ENCODE peak calls at places on chromosomes 4 and X, in nine cellular contexts. X is IMR-90, C is kidney, J is adipocyte, O is mesenchymal stem cell, Z is endodermal cell, N is neural progenitor cell, Q is PC-3, L is neuronal stem cell. G is an unnamed sample.

GRCh38 chr4:122450847-122451246 is 5.7 kb downstream of the IL2 start:
- DNase-seq in X (peak), C (no peak), J (peak), O (peak), Z (peak), N (peak), Q (peak), L (peak), G (no peak)

GRCh38 chr4:526971-527460 is 28.0 kb downstream of the PIGG start:
- DNase-seq in X (no peak), C (no peak), J (no peak), O (no peak), Z (no peak), N (no peak), Q (no peak), L (no peak), G (no peak)

GRCh38 chr4:117001077-117001476 is 84.3 kb downstream of the TRAM1L1 start:
- DNase-seq in X (no peak), C (no peak), J (no peak), O (no peak), Z (no peak), N (peak), Q (no peak), L (peak), G (no peak)

GRCh38 chrX:152893631-152894610 is 3.9 kb upstream of the ZNF185 start:
- DNase-seq in X (no peak), C (peak), J (no peak), O (no peak), Z (peak), N (no peak), Q (peak), L (no peak), G (no peak)

GRCh38 chrX:136268051-136269048 is 17.1 kb upstream of the MAP7D3 start:
- DNase-seq in X (peak), C (no peak), J (peak), O (peak), Z (peak), N (peak), Q (peak), L (no peak), G (peak)

GRCh38 chrX:78658851-78659744 is at the start of gene RTL3:
- DNase-seq in X (peak), C (no peak), J (peak), O (peak), Z (no peak), N (no peak), Q (peak), L (no peak), G (peak)

GRCh38 chrX:130111220-130111934 is 1.1 kb upstream of the ELF4 start:
- DNase-seq in X (no peak), C (peak), J (no peak), O (peak), Z (no peak), N (no peak), Q (no peak), L (no peak), G (no peak)

GRCh38 chrX:53486285-53486684 is 52.1 kb upstream of the HSD17B10 start:
- DNase-seq in X (no peak), C (no peak), J (no peak), O (no peak), Z (no peak), N (no peak), Q (no peak), L (no peak), G (no peak)

GRCh38 chrX:31147175-31147574 is 75.3 kb upstream of the FTHL17 start:
- DNase-seq in X (no peak), C (peak), J (no peak), O (no peak), Z (no peak), N (peak), Q (no peak), L (no peak), G (no peak)

GRCh38 chr4:6179362-6179761 is 21.0 kb downstream of the JAKMIP1 start:
- DNase-seq in X (no peak), C (no peak), J (no peak), O (no peak), Z (no peak), N (no peak), Q (no peak), L (no peak), G (no peak)

GRCh38 chr4:68985442-68985841 is 33.8 kb upstream of the UGT2A3 start:
- DNase-seq in X (no peak), C (no peak), J (no peak), O (no peak), Z (no peak), N (no peak), Q (no peak), L (no peak), G (no peak)

GRCh38 chrX:136823175-136823574 is 42.4 kb upstream of the ARHGEF6 start:
- DNase-seq in X (peak), C (no peak), J (no peak), O (no peak), Z (no peak), N (no peak), Q (peak), L (no peak), G (peak)

GRCh38 chrX:139967300-139967699 is 2.0 kb upstream of the CXorf66 start:
- DNase-seq in X (no peak), C (no peak), J (peak), O (no peak), Z (peak), N (peak), Q (peak), L (no peak), G (peak)

GRCh38 chr4:73593631-73594241 is 26.5 kb downstream of the RASSF6 start:
- DNase-seq in X (peak), C (no peak), J (peak), O (peak), Z (no peak), N (peak), Q (peak), L (no peak), G (no peak)

GRCh38 chr4:54840992-54841768 is 183.4 kb downstream of the KIT start:
- DNase-seq in X (peak), C (no peak), J (peak), O (peak), Z (no peak), N (peak), Q (peak), L (no peak), G (no peak)

GRCh38 chr4:160375746-160376452 is 1273.0 kb downstream of the RAPGEF2 start:
- DNase-seq in X (no peak), C (no peak), J (no peak), O (peak), Z (no peak), N (no peak), Q (peak), L (no peak), G (no peak)

GRCh38 chr4:81421346-81422218 is 50.1 kb downstream of the RASGEF1B start:
- DNase-seq in X (peak), C (no peak), J (no peak), O (no peak), Z (peak), N (peak), Q (peak), L (no peak), G (peak)

GRCh38 chr4:110152386-110152785 is 46.0 kb downstream of the ELOVL6 start:
- DNase-seq in X (no peak), C (no peak), J (no peak), O (no peak), Z (no peak), N (no peak), Q (no peak), L (no peak), G (no peak)

GRCh38 chr4:98929341-98930267 is 671 bp upstream of the EIF4E start:
- DNase-seq in X (peak), C (peak), J (peak), O (peak), Z (no peak), N (no peak), Q (peak), L (no peak), G (peak)

GRCh38 chr4:150771374-150771773 is 189.4 kb downstream of the MAB21L2 start:
- DNase-seq in X (no peak), C (no peak), J (no peak), O (no peak), Z (no peak), N (no peak), Q (no peak), L (no peak), G (no peak)

GRCh38 chrX:46311581-46312120 is 233.6 kb downstream of the ZNF674 start:
- DNase-seq in X (no peak), C (no peak), J (peak), O (no peak), Z (no peak), N (no peak), Q (no peak), L (no peak), G (peak)

GRCh38 chr4:25441519-25442117 is 64.6 kb downstream of the ANAPC4 start:
- DNase-seq in X (peak), C (no peak), J (peak), O (peak), Z (peak), N (peak), Q (peak), L (peak), G (peak)

GRCh38 chr4:149465941-149466340 is 349.7 kb downstream of the IQCM start:
- DNase-seq in X (peak), C (no peak), J (no peak), O (no peak), Z (no peak), N (no peak), Q (peak), L (no peak), G (peak)

GRCh38 chr4:139858436-139859225 is 193.0 kb downstream of the MGST2 start:
- DNase-seq in X (no peak), C (no peak), J (no peak), O (no peak), Z (no peak), N (no peak), Q (no peak), L (no peak), G (no peak)

GRCh38 chr4:155787113-155787710 is 28.4 kb downstream of the GUCY1B1 start:
- DNase-seq in X (peak), C (no peak), J (peak), O (peak), Z (peak), N (peak), Q (peak), L (peak), G (peak)

GRCh38 chrX:15384304-15384703 is at the start of gene VEGFD:
- DNase-seq in X (peak), C (no peak), J (peak), O (no peak), Z (no peak), N (no peak), Q (no peak), L (no peak), G (peak)

GRCh38 chrX:147494365-147494764 is 417.4 kb upstream of the FMR1 start:
- DNase-seq in X (no peak), C (no peak), J (no peak), O (no peak), Z (no peak), N (no peak), Q (no peak), L (no peak), G (no peak)

DNA sequence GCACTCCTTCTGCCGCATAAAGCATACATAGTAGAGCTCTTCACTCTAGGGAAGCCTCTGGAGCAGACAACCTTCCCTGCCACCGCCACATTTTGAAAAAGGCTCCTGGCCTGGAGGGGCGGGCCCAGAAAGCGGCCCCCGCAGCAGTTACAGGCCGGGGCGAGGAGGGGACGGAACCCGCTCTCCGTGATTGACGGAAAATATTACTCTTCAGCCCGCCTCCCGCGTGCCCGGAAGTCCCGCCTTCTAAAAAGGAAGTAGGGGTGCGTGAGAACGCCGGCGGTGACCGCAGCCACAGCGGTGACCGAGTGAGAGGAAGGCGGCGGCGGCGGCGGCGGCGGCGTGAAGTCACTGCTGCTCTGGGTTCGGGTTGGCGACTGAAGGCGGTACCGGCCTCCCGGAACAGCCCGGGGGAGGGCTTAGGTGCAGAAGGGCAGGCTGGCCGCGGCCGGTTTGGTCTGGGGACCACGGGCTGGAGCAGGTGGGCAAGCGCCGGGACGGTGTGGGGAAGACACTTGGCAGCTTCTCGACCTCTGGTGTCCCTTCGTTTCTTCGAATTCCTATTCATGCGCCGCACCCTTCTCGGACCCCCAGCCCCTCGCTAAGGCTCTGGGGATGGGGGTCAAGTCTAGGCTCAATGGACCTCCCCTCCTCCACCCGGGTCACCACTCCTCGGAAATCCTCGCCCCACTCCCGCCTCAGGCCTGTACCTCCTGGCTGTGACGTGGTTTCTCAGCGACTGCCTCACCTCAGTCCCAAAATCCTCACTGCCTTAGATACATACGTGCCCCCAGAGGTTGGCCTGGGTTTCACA is at the start of gene HCCS:
- DNase-seq in X (peak), C (peak), J (peak), O (peak), Z (peak), N (peak), Q (peak), L (peak), G (peak)
- H3K4me3 ChIP-seq in X (peak), C (peak), J (peak), O (peak), Z (peak), N (peak), Q (peak), L (peak), G (peak)

GRCh38 chr4:13548984-13549546 is 4.8 kb upstream of the NKX3-2 start:
- DNase-seq in X (peak), C (peak), J (peak), O (peak), Z (peak), N (peak), Q (peak), L (peak), G (peak)
- H3K9ac ChIP-seq in X (peak), C (no peak), J (peak), O (peak), Z (no peak), N (no peak), Q (no peak), L (no peak), G (no peak)

GRCh38 chr4:128349921-128350320 is 62.3 kb upstream of the PGRMC2 start:
- DNase-seq in X (peak), C (no peak), J (peak), O (peak), Z (no peak), N (no peak), Q (peak), L (no peak), G (peak)

GRCh38 chr4:128347930-128348660 is 60.5 kb upstream of the PGRMC2 start:
- DNase-seq in X (peak), C (no peak), J (peak), O (peak), Z (no peak), N (no peak), Q (peak), L (no peak), G (peak)

GRCh38 chr4:128345650-128346049 is 58.0 kb upstream of the PGRMC2 start:
- DNase-seq in X (no peak), C (no peak), J (no peak), O (no peak), Z (no peak), N (no peak), Q (no peak), L (no peak), G (no peak)

GRCh38 chr4:128346054-128346716 is 58.6 kb upstream of the PGRMC2 start:
- DNase-seq in X (no peak), C (no peak), J (no peak), O (no peak), Z (no peak), N (no peak), Q (no peak), L (no peak), G (no peak)

DNA sequence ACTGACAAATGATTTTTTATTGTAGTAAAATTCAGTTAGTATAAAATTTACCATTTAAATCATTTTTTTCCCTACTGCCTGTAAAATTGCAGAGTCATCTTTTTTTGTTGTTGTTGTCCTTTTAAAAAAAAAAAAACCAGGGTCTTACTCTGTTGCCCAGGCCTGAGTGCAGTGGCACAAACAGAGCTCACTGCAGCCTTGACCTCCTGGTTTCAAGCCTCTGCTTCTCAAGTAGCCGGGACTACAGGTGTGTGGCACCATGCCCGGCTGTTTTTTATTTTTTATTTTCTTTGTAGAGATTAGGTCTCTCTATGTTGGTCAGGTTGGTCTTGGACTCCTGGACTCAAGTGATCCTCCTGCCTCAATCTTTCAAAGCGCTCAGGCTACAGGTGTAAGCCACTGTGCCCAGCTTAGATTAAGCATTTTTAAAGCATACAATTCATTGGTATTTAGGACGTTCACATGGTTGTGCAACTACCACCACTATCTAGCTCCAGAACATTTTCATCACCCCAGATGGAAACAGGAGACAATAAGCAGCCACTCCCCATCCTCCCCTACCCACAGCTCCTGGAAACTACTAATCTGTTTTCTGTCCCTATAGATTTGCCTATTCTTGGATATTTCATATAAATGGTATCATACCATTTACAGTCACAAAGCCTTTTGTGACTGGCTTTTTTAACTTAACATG is 59.7 kb upstream of the PGRMC2 start:
- DNase-seq in X (peak), C (no peak), J (peak), O (peak), Z (no peak), N (no peak), Q (no peak), L (no peak), G (peak)
- H3K4me3 ChIP-seq in X (no peak), C (no peak), J (no peak), O (no peak), Z (no peak), N (no peak), Q (no peak), L (no peak), G (no peak)

DNA sequence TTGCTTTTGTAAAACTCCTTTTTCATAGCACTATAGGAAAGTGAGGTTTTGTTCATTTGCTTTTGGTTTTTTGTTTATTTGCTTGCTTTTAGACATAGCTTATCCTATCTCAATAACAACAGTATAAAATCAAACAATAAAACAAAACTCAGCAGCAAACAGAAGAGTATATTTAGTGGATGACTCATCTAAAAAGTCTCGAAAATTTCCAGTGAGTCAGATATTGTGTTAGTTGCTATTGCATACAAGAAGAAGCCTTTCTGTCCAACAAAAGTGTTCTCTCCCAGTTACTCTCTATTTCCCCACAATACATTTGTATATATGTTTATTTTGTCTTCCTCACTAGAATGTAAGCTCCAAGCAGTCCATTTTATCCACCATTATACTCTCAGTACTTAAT is 36.0 kb upstream of the NPNT start:
- DNase-seq in X (peak), C (no peak), J (peak), O (peak), Z (no peak), N (no peak), Q (peak), L (no peak), G (peak)
- H3K9ac ChIP-seq in X (no peak), C (no peak), J (no peak), O (peak), Z (no peak), N (no peak), Q (peak), L (no peak), G (no peak)

DNA sequence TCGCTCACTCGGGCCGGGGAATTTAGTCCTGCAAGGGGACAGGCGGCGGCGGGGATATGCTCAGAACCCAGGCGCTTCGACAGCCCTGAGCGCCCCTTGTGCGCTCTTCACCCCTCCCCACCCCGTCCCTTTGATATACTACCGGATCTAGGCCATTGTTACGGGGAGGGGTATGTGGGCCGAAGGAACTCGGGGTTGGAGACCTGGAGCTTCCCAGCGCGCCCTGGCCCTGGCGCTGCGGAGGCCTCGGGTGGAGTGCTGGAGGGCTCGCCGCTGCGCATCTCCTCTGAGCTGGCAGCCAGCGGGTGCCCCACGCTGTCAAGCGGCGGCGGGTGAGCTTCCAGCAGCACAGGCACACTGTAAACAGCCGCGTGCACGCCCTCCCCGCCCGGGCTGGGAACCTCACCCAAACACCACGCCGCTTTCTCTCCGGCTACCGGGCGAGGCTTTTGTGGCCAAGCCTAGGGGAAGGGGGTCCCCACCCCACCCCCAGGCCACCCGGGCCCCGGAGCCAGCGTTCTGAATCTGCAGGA is 54.5 kb upstream of the BCOR start:
- DNase-seq in X (no peak), C (peak), J (no peak), O (peak), Z (peak), N (peak), Q (peak), L (no peak), G (no peak)
- H3K4me3 ChIP-seq in X (no peak), C (peak), J (peak), O (peak), Z (peak), N (peak), Q (peak), L (peak), G (peak)

GRCh38 chr4:156945532-156945931 is 26.1 kb downstream of the PDGFC start:
- DNase-seq in X (no peak), C (no peak), J (peak), O (peak), Z (no peak), N (no peak), Q (peak), L (no peak), G (no peak)

GRCh38 chr4:156949373-156949814 is 22.2 kb downstream of the PDGFC start:
- DNase-seq in X (peak), C (no peak), J (peak), O (peak), Z (no peak), N (no peak), Q (peak), L (no peak), G (peak)

GRCh38 chr4:156948133-156948532 is 23.5 kb downstream of the PDGFC start:
- DNase-seq in X (no peak), C (no peak), J (no peak), O (no peak), Z (no peak), N (no peak), Q (no peak), L (no peak), G (no peak)

GRCh38 chr4:156948738-156949137 is 22.9 kb downstream of the PDGFC start:
- DNase-seq in X (no peak), C (no peak), J (no peak), O (no peak), Z (no peak), N (no peak), Q (no peak), L (no peak), G (no peak)

GRCh38 chr4:156946508-156947197 is 24.9 kb downstream of the PDGFC start:
- DNase-seq in X (peak), C (no peak), J (peak), O (peak), Z (no peak), N (no peak), Q (peak), L (no peak), G (peak)
- H3K9ac ChIP-seq in X (peak), C (no peak), J (no peak), O (peak), Z (no peak), N (no peak), Q (peak), L (no peak), G (peak)